ENCODE peak calls at places on chromosomes 11 and 22, in seven cellular contexts. O is NB4; G is NCI-H146; N is HTR-8/SVneo; T is H7; H is adrenal gland; I is stimulated activated CD8-positive, alpha-beta memory T cell treated with anti-CD3 and anti-CD28 coated beads, Interleukin-7, amount 100 ng/mL, for 1 hour. S is an unnamed sample.

GRCh38 chr22:46131151-46131587 is 19.2 kb upstream of the PPARA start:
- DNase-seq in H (no peak), O (no peak), T (peak), G (no peak), N (no peak), I (no peak), S (no peak)

GRCh38 chr22:49161002-49161850 is 666.4 kb downstream of the BRD1 start:
- DNase-seq in I (no peak), O (no peak), H (no peak), N (no peak), T (no peak), G (no peak), S (no peak)

GRCh38 chr11:17596310-17596669 is 49.2 kb downstream of the OTOG start:
- DNase-seq in I (no peak), G (peak), O (no peak), T (no peak), N (no peak), H (no peak), S (no peak)

GRCh38 chr11:65014146-65014960 is at the start of gene ARL2:
- DNase-seq in T (no peak), O (no peak), G (peak), H (peak), I (no peak), N (no peak), S (peak)

GRCh38 chr22:38202437-38203089 is 769 bp downstream of the MAFF start:
- DNase-seq in N (no peak), I (no peak), H (peak), G (peak), T (peak), O (peak), S (peak)

GRCh38 chr11:127376316-127376715 is 375.7 kb upstream of the KIRREL3 start:
- DNase-seq in G (no peak), H (no peak), I (no peak), T (no peak), N (no peak), O (no peak), S (no peak)

GRCh38 chr11:71381781-71382505 is 66.2 kb downstream of the DHCR7 start:
- DNase-seq in I (no peak), G (no peak), N (no peak), T (no peak), O (no peak), H (no peak), S (no peak)

GRCh38 chr11:100827934-100828661 is 141.0 kb downstream of the ARHGAP42 start:
- DNase-seq in T (no peak), H (no peak), O (no peak), I (no peak), N (peak), G (peak), S (peak)

GRCh38 chr11:27914080-27914479 is 193.9 kb downstream of the KIF18A start:
- DNase-seq in G (no peak), N (no peak), I (no peak), T (no peak), O (no peak), H (no peak), S (no peak)

GRCh38 chr11:30046211-30046945 is 29.5 kb upstream of the KCNA4 start:
- DNase-seq in N (no peak), I (no peak), G (peak), T (peak), O (peak), H (no peak), S (no peak)